ENCODE peak calls at places on chromosome 10, in four cellular contexts. W is mesenchymal stem cell, M is IMR-90, N is H9. T is an unnamed sample.

GRCh38 chr10:122331615-122332446 is 42.7 kb upstream of the PLEKHA1 start:
- DNase-seq in M (no peak), N (no peak), W (no peak), T (no peak)

GRCh38 chr10:129915526-129916378 is 48.3 kb downstream of the EBF3 start:
- DNase-seq in N (no peak), M (no peak), W (no peak), T (no peak)

GRCh38 chr10:52755297-52756062 is 17.1 kb downstream of the MBL2 start:
- DNase-seq in W (peak; percentile 90), M (peak; percentile 70), N (no peak), T (no peak)

GRCh38 chr10:5293691-5294550 is 70.8 kb upstream of the UCN3 start:
- DNase-seq in M (peak; percentile 33), W (peak; percentile 64), N (peak; percentile 98), T (peak; percentile 59)

GRCh38 chr10:115948415-115948814 is 324.6 kb downstream of the GFRA1 start:
- DNase-seq in M (peak; percentile 33), W (peak; percentile 25), N (no peak), T (no peak)

GRCh38 chr10:133124357-133125211 is 35.4 kb upstream of the KNDC1 start:
- DNase-seq in N (peak; percentile 78), W (no peak), M (no peak), T (peak; percentile 56)

GRCh38 chr10:23826399-23826798 is 382.5 kb upstream of the KIAA1217 start:
- DNase-seq in W (no peak), N (peak; percentile 61), M (no peak), T (peak; percentile 40)

GRCh38 chr10:93916257-93917063 is 22.7 kb downstream of the SLC35G1 start:
- DNase-seq in N (no peak), M (peak; percentile 52), W (peak; percentile 56), T (no peak)

GRCh38 chr10:126375926-126376554 is 12.2 kb downstream of the ADAM12 start:
- DNase-seq in N (no peak), M (peak; percentile 61), W (no peak), T (no peak)

GRCh38 chr10:110305767-110306451 is 1.2 kb upstream of the SMNDC1 start:
- DNase-seq in M (peak; percentile 95), W (peak; percentile 91), N (peak; percentile 57), T (peak; percentile 50)

GRCh38 chr10:97176226-97176625 is 9.5 kb downstream of the SLIT1 start:
- DNase-seq in W (no peak), M (no peak), N (no peak), T (no peak)

GRCh38 chr10:91313-91712 is 42.2 kb upstream of the TUBB8 start:
- DNase-seq in M (no peak), W (no peak), N (no peak), T (no peak)

GRCh38 chr10:118960166-118961090 is 69.1 kb upstream of the NANOS1 start:
- DNase-seq in W (no peak), M (no peak), N (peak; percentile 23), T (no peak)

GRCh38 chr10:102413053-102413705 is 5.4 kb downstream of the PSD start:
- DNase-seq in N (peak; percentile 64), M (no peak), W (no peak), T (no peak)

GRCh38 chr10:25743832-25744231 is 190.2 kb upstream of the MYO3A start:
- DNase-seq in M (no peak), N (no peak), W (no peak), T (no peak)

GRCh38 chr10:10860455-10860976 is 157.2 kb upstream of the CELF2 start:
- DNase-seq in W (no peak), M (no peak), N (no peak), T (no peak)

GRCh38 chr10:78992333-78992732 is 76.4 kb upstream of the ZMIZ1 start:
- DNase-seq in M (no peak), N (no peak), W (no peak), T (no peak)

GRCh38 chr10:84613336-84614021 is 285.1 kb downstream of the CCSER2 start:
- DNase-seq in M (no peak), W (peak; percentile 2), N (peak; percentile 92), T (peak; percentile 63)

GRCh38 chr10:11823122-11823988 is at the start of gene PROSER2:
- DNase-seq in M (peak; percentile 52), W (peak; percentile 61), N (peak; percentile 39), T (peak; percentile 41)

GRCh38 chr10:48535416-48536225 is 69.3 kb downstream of the ARHGAP22 start:
- DNase-seq in M (no peak), W (no peak), N (peak; percentile 67), T (no peak)

GRCh38 chr10:17616403-17617030 is 657 bp downstream of the HACD1 start:
- DNase-seq in M (peak; percentile 47), N (peak; percentile 78), W (peak; percentile 72), T (peak; percentile 57)

GRCh38 chr10:76073524-76073923 is 642.1 kb downstream of the LRMDA start:
- DNase-seq in N (no peak), W (no peak), M (no peak), T (no peak)

GRCh38 chr10:17061418-17061817 is 68.2 kb downstream of the CUBN start:
- DNase-seq in W (peak; percentile 45), N (no peak), M (peak; percentile 49), T (no peak)

GRCh38 chr10:120042705-120043104 is 150.2 kb downstream of the SEC23IP start:
- DNase-seq in M (no peak), N (no peak), W (no peak), T (no peak)

GRCh38 chr10:47048533-47048905 is 137.3 kb downstream of the PTPN20 start:
- DNase-seq in N (peak; percentile 62), M (no peak), W (no peak), T (no peak)

GRCh38 chr10:26969145-26969926 is 108.6 kb upstream of the ABI1 start:
- DNase-seq in W (no peak), M (no peak), N (no peak), T (no peak)

GRCh38 chr10:21315321-21316220 is 209.9 kb downstream of the SKIDA1 start:
- DNase-seq in W (peak; percentile 92), N (peak; percentile 78), M (peak; percentile 86), T (peak; percentile 59)

GRCh38 chr10:28564905-28565304 is 32.0 kb downstream of the WAC start:
- DNase-seq in M (peak; percentile 40), N (no peak), W (no peak), T (no peak)

GRCh38 chr10:60203993-60204618 is 185.6 kb downstream of the ANK3 start:
- DNase-seq in N (no peak), W (peak; percentile 57), M (peak; percentile 54), T (peak; percentile 21)

GRCh38 chr10:16442914-16443313 is 6.1 kb downstream of the PTER start:
- DNase-seq in N (no peak), M (no peak), W (no peak), T (no peak)

GRCh38 chr10:555682-556350 is 133.7 kb downstream of the DIP2C start:
- DNase-seq in M (no peak), N (no peak), W (no peak), T (no peak)

GRCh38 chr10:124010563-124011131 is 82.8 kb downstream of the CHST15 start:
- DNase-seq in M (no peak), N (peak; percentile 99), W (no peak), T (peak; percentile 49)

DNA sequence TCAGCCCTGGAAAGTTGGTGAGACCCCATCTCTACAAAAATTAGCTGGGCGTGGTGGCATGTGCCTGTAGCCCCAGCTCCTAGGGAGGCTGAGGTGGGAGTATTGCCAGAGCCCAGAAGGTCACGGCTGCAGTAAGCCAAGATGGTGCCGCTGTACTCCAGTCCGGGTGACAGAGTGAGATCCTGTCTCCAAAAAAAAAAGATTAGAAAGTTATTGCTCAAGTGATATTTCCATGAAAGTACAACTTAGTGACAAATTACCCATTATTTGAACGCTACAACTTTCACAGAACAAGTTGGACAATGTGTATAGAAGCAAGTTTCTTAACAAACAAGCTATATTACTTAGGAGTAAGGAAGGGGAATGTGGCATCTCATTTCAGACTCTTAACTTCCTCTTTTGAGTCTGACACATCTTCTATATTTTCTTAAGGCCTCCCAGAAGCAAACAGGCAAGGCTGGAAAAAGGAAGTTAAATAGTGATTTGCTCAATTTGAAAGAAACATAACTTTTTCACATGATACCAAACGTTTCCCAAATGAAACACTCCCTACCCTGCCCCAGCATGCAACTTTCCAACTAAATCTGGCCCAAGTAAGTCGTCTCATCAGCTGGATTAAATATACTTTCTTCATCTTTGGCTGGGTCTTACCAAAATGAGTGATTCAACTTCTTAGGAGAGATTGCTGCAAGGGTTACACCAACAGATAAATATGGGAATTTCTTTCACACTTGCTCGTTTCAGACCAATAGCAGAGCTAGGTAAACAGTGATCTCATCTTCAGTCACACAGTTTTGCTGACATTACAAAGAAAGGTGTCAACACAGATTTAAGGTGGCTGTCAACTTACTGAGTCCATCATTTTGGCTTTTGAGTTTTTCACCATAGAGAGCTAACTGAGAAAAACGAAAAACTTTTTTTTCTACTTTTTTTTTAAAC is 66.3 kb upstream of the KLF6 start:
- DNase-seq in M (peak; percentile 85), N (no peak), W (peak; percentile 92), T (no peak)
- H2AK5ac ChIP-seq in M (peak overlapping the region; percentile 96), N (no peak overlapping the region), W (peak overlapping the region; percentile 71), T (no peak overlapping the region)

GRCh38 chr10:8049151-8049873 is 5.2 kb upstream of the GATA3 start:
- DNase-seq in W (no peak), M (no peak), N (no peak), T (peak; percentile 32)
- H3K4me1 ChIP-seq in W (peaks cover 40% of the 10 kb centered on the region), M (peaks cover 1% of the 10 kb centered on the region), N (no peaks in the 10 kb centered on the region), T (peaks cover 23% of the 10 kb centered on the region)

DNA sequence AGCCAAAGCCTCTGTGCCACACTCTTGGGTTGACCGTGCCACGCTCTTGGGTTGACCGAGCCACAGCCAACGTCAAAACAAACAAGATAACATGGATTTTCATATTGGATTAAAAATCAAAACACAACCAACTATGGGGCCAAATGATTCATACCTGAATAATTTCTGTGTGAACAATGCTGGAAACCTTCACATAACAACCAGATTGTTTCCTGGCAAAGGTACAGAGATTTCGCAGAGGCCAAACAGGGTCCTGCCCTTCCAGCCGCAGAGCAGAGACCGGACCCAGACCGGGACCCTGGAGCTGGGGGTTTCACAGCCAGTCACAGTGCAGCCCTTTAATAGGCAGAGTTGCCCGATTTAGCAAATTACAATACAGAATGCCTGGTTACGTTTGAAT is 40.5 kb downstream of the ITIH5 start:
- DNase-seq in M (no peak), W (no peak), N (no peak), T (no peak)
- H2AK5ac ChIP-seq in M (no peak overlapping the region), W (no peak overlapping the region), N (no peak overlapping the region), T (no peak overlapping the region)

GRCh38 chr10:73873843-73874215 is 526 bp downstream of the CAMK2G start:
- DNase-seq in M (no peak), N (no peak), W (no peak), T (no peak)
- H3K4me1 ChIP-seq in M (peaks cover 11% of the 10 kb centered on the region), N (peaks cover 2% of the 10 kb centered on the region), W (peaks cover 14% of the 10 kb centered on the region), T (no peaks in the 10 kb centered on the region)

DNA sequence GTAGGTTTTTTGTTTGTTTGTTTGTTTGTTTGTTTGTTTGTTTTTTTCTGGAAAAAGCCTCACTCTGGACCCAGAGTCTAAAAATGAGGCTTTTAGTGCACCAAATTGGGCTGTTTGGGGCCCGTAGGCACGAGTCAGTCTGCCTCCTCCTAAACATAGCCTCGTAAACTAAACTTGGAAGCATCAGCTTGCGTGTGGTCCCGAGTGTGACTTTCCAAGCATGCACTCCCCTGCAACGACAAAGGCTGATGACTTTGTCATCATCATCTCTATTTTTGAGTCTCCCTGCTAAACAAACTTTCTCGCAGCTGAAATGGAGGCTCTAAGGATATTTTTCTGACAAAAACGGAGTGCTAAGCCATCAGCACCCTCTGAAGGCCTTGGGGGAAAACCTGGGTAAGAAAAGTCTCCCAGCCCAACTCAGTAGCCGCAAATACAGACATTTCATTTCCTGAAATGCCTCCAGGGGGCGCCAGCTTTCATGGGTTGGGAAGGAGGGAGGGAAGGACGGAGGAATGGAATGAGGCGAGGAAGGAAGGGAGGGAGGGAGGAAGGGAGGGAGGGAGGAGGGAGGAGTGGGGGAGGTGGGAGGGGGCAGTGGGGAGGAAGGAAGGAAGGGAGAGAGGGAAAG is 245.9 kb downstream of the KCNMA1 start:
- DNase-seq in W (peak; percentile 89), M (peak; percentile 87), N (peak; percentile 89), T (peak; percentile 84)
- H2AK5ac ChIP-seq in W (peak overlapping the region; percentile 65), M (peak overlapping the region; percentile 95), N (no peak overlapping the region), T (no peak overlapping the region)

T was measured in neuronal stem cell.